ENCODE peak calls at places on chromosomes 6 and 20, in eight cellular contexts. C is ovary, O is H1, Q is A549, V is transverse colon, H is esophagus muscularis mucosa, M is GM12878, E is stomach. R is an unnamed sample.
A peak's percentile ranks its signal among the peaks of the same experiment; 100 is the strongest.

GRCh38 chr6:169984181-169985120 is 233.0 kb downstream of the ERMARD start:
- DNase-seq in O (no peak), H (no peak), Q (no peak), V (no peak), C (no peak), E (peak; percentile 43), M (no peak), R (peak; percentile 63)

GRCh38 chr6:45619994-45620471 is 242.3 kb upstream of the SUPT3H start:
- DNase-seq in C (no peak), M (no peak), V (no peak), Q (no peak), O (peak; percentile 27), H (peak; percentile 72), E (no peak), R (no peak)

GRCh38 chr6:118632359-118632758 is 19.0 kb downstream of the CEP85L start:
- DNase-seq in M (no peak), C (no peak), H (no peak), O (no peak), Q (no peak), E (no peak), V (no peak), R (no peak)

GRCh38 chr6:72890233-72890632 is 268.4 kb downstream of the KCNQ5 start:
- DNase-seq in Q (no peak), H (no peak), O (no peak), E (no peak), V (no peak), M (no peak), C (no peak), R (no peak)

GRCh38 chr6:99119109-99120031 is 171.6 kb upstream of the FBXL4 start:
- DNase-seq in Q (peak; percentile 27), E (no peak), M (no peak), O (no peak), V (no peak), C (no peak), H (no peak), R (no peak)

GRCh38 chr20:38120625-38120988 is 44.5 kb downstream of the TGM2 start:
- DNase-seq in V (no peak), H (peak; percentile 53), E (no peak), Q (no peak), M (no peak), C (no peak), O (no peak), R (no peak)

GRCh38 chr20:35311409-35311808 is 19.2 kb upstream of the FAM83C start:
- DNase-seq in E (no peak), O (no peak), C (no peak), M (no peak), V (peak; percentile 55), H (no peak), Q (peak; percentile 69), R (no peak)

GRCh38 chr6:139029470-139030210 is 1.1 kb downstream of the ABRACL start:
- DNase-seq in V (peak; percentile 76), H (no peak), C (peak; percentile 80), Q (peak; percentile 37), E (peak; percentile 69), M (no peak), O (peak; percentile 70), R (peak; percentile 83)

GRCh38 chr6:35489066-35489465 is 7.8 kb downstream of the TEAD3 start:
- DNase-seq in V (no peak), Q (no peak), O (no peak), E (no peak), H (no peak), M (no peak), C (no peak), R (no peak)

GRCh38 chr6:27290850-27291208 is 21.2 kb downstream of the POM121L2 start:
- DNase-seq in Q (no peak), C (no peak), H (no peak), E (no peak), V (no peak), M (no peak), O (no peak), R (no peak)
- H3K9me3 ChIP-seq in Q (no peaks in the 10 kb centered on the region), C (peaks cover 18% of the 10 kb centered on the region), H (no peaks in the 10 kb centered on the region), E (peaks cover 68% of the 10 kb centered on the region), V (no peaks in the 10 kb centered on the region), M (peaks cover 6% of the 10 kb centered on the region), O (no peaks in the 10 kb centered on the region), R (peaks cover 11% of the 10 kb centered on the region)

GRCh38 chr20:611047-611842 is 1.1 kb upstream of the TCF15 start:
- DNase-seq in Q (no peak), O (no peak), V (no peak), H (no peak), C (no peak), E (no peak), M (no peak), R (no peak)

GRCh38 chr20:618980-619379 is 8.9 kb upstream of the TCF15 start:
- DNase-seq in M (no peak), C (no peak), H (no peak), Q (no peak), V (no peak), E (no peak), O (no peak), R (no peak)

GRCh38 chr20:617934-618690 is 8.0 kb upstream of the TCF15 start:
- DNase-seq in M (no peak), H (no peak), E (no peak), Q (no peak), V (no peak), C (no peak), O (no peak), R (no peak)

GRCh38 chr20:611843-612185 is 1.7 kb upstream of the TCF15 start:
- DNase-seq in M (no peak), H (no peak), O (no peak), C (no peak), V (no peak), E (no peak), Q (no peak), R (no peak)

DNA sequence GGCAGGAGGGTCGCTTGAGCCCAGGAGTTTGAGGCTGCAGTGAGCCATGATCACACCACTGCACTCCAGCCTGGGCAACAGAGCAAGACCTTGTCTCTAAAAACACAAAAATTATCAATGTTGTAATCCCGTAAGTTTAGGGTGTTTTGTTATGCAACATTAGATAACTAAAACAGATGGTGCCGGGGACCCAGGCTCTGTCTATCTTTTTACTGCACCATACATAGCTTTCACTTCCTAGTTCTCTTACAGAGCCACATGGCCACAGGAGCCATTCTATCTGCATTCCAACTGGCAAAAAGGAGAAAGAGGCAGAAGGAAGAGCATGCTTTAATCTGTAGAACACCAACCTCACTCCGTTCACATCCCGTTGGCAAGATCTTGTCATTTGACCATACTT is 5.4 kb upstream of the TCF15 start:
- DNase-seq in M (no peak), V (no peak), C (no peak), E (no peak), O (no peak), H (no peak), Q (no peak), R (no peak)
- H3K4me1 ChIP-seq in M (peaks cover 6% of the 10 kb centered on the region), V (peaks cover 7% of the 10 kb centered on the region), C (no peaks in the 10 kb centered on the region), E (peaks cover 1% of the 10 kb centered on the region), O (peaks cover 11% of the 10 kb centered on the region), H (no peaks in the 10 kb centered on the region), Q (no peaks in the 10 kb centered on the region), R (no peaks in the 10 kb centered on the region)

GRCh38 chr6:130494745-130495144 is 128.9 kb downstream of the TMEM200A start:
- DNase-seq in O (no peak), E (no peak), C (no peak), H (no peak), Q (no peak), M (no peak), V (no peak), R (no peak)
- TF ChIP-seq EP300 in O (no peak), E (no peak), C (no peak), H (no peak), Q (no peak), M (no peak), V (no peak), R (no peak)

DNA sequence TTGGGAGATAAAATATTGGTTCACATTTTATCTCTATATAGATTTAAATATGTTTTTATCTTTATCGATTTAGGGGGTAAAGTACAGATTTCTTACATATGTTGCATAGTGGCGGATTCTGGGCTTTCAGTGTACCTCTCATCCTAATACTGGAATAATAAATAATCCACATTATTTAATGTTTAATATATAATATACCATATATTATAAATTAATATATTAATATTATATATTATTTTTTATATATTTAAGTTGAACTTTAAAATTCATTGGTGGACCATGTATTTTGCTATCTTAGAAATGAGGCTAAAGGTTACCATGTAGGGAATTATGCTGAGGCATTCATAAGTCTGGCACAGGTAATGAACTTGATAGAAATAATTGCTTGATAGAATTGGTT is 89.6 kb upstream of the POPDC3 start:
- DNase-seq in C (no peak), O (no peak), V (no peak), H (no peak), Q (no peak), M (no peak), E (no peak), R (no peak)
- H3K9me3 ChIP-seq in C (no peaks in the 10 kb centered on the region), O (no peaks in the 10 kb centered on the region), V (peaks cover 2% of the 10 kb centered on the region), H (no peaks in the 10 kb centered on the region), Q (no peaks in the 10 kb centered on the region), M (no peaks in the 10 kb centered on the region), E (no peaks in the 10 kb centered on the region), R (no peaks in the 10 kb centered on the region)

DNA sequence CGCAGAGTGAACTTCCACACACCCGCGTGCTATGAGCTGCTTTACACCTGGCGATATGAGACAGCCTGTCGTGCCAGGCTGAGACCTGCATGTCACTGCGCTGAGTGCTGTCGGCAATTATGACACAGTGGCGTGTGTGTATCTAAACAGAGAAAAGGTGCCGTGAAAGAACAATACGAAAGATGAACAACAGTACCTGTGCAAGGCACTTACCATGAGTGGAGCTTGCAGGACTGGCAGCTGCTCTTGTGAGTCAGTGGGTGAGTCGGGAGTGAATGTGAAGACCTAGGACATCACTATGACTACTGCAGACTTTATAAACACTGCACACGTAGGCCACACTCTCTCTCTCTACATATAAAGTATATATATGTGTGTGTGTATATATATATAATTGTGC is 68.5 kb upstream of the DUSP22 start:
- DNase-seq in M (no peak), H (no peak), Q (no peak), O (no peak), V (no peak), C (no peak), E (no peak), R (no peak)
- H3K4me1 ChIP-seq in M (peaks cover 96% of the 10 kb centered on the region), H (peaks cover 4% of the 10 kb centered on the region), Q (no peaks in the 10 kb centered on the region), O (peaks cover 4% of the 10 kb centered on the region), V (no peaks in the 10 kb centered on the region), C (no peaks in the 10 kb centered on the region), E (peaks cover 9% of the 10 kb centered on the region), R (no peaks in the 10 kb centered on the region)

DNA sequence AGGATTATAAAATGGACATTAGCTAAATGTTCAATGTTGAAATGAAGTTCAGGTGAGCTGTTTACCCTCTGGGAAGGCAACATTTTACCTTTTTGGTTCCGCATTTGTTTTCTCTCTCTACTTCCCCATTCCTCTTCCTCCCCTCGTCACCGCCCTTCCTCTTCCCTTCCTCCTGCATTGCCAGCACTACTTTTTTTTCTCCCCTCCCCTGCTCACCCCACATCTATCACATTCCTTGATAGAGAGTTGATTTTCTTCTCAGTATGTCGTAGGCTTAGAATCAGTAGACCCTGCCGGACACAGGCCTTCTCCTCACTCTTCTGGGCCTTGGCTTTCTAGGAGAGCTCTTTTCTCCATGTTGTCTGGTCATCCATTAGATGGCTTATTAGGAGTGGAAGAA is 90.7 kb downstream of the DTD1 start:
- DNase-seq in E (no peak), M (no peak), O (no peak), H (no peak), Q (no peak), V (no peak), C (no peak), R (no peak)
- TF ChIP-seq EP300 in E (no peak), M (no peak), O (no peak), H (no peak), Q (no peak), V (no peak), C (no peak), R (no peak)

R was measured in sigmoid colon.